ENCODE peak calls at places on chromosomes 5 and 9, in four cellular contexts. J is H1, A is HCT116, S is GM12878. O is an unnamed sample.

GRCh38 chr9:110744753-110745522 is 76.3 kb downstream of the MUSK start:
- DNase-seq in J (no peak), S (no peak), A (peak), O (no peak)

GRCh38 chr5:125487231-125487630 is 740.8 kb upstream of the ZNF608 start:
- DNase-seq in S (no peak), J (no peak), A (no peak), O (no peak)

GRCh38 chr9:96883922-96884321 is 29.6 kb upstream of the ZNF782 start:
- DNase-seq in A (no peak), S (no peak), J (no peak), O (no peak)

GRCh38 chr5:21152611-21153010 is 1164.6 kb upstream of the CDH18 start:
- DNase-seq in S (no peak), J (no peak), A (no peak), O (no peak)

GRCh38 chr5:138760448-138761110 is 7.4 kb downstream of the CTNNA1 start:
- DNase-seq in J (no peak), A (no peak), S (no peak), O (no peak)

GRCh38 chr9:115930472-115930871 is 223.1 kb upstream of the PAPPA start:
- DNase-seq in J (no peak), A (no peak), S (no peak), O (no peak)

GRCh38 chr5:120465281-120465961 is 1.3 kb downstream of the PRR16 start:
- DNase-seq in A (no peak), S (no peak), J (peak), O (no peak)

GRCh38 chr5:74433255-74434123 is 207.0 kb downstream of the ENC1 start:
- DNase-seq in A (no peak), S (peak), J (no peak), O (no peak)

GRCh38 chr9:107323836-107324235 is 40.8 kb downstream of the RAD23B start:
- DNase-seq in J (no peak), A (no peak), S (no peak), O (no peak)

GRCh38 chr5:174533771-174534221 is 190.6 kb upstream of the MSX2 start:
- DNase-seq in A (peak), S (no peak), J (no peak), O (no peak)

GRCh38 chr9:109914280-109915027 is 134.5 kb downstream of the PALM2AKAP2 start:
- DNase-seq in J (no peak), S (peak), A (no peak), O (no peak)

GRCh38 chr5:154811653-154812465 is 38.5 kb downstream of the FAXDC2 start:
- DNase-seq in J (peak), A (peak), S (peak), O (peak)

GRCh38 chr9:106930477-106930876 is 67.5 kb downstream of the ZNF462 start:
- DNase-seq in A (no peak), J (no peak), S (no peak), O (no peak)

GRCh38 chr9:128128836-128129590 is 1.5 kb upstream of the PTGES2 start:
- DNase-seq in A (no peak), J (no peak), S (no peak), O (no peak)

GRCh38 chr9:95078516-95078915 is 239.0 kb downstream of the FANCC start:
- DNase-seq in J (no peak), S (no peak), A (no peak), O (no peak)

GRCh38 chr5:431001-431710 is 11.8 kb upstream of the EXOC3 start:
- DNase-seq in J (peak), S (no peak), A (peak), O (peak)

GRCh38 chr9:120949290-120949689 is 22.7 kb upstream of the TRAF1 start:
- DNase-seq in A (no peak), S (no peak), J (no peak), O (no peak)

GRCh38 chr9:78598120-78598519 is 301.2 kb downstream of the PSAT1 start:
- DNase-seq in S (no peak), A (no peak), J (no peak), O (no peak)

GRCh38 chr9:113621309-113621791 is 157.8 kb downstream of the RGS3 start:
- DNase-seq in S (no peak), J (peak), A (no peak), O (no peak)

GRCh38 chr5:33102551-33102950 is 338.2 kb upstream of the TARS1 start:
- DNase-seq in S (no peak), A (no peak), J (no peak), O (no peak)

GRCh38 chr9:129676970-129677369 is 11.5 kb downstream of the PRRX2 start:
- DNase-seq in J (peak), A (no peak), S (no peak), O (peak)

GRCh38 chr5:9401786-9402472 is 143.9 kb downstream of the SEMA5A start:
- DNase-seq in S (no peak), A (no peak), J (no peak), O (no peak)

GRCh38 chr9:94017939-94018531 is 62.9 kb upstream of the BARX1 start:
- DNase-seq in A (no peak), S (no peak), J (no peak), O (no peak)

GRCh38 chr5:131488463-131488862 is 146.6 kb downstream of the RAPGEF6 start:
- DNase-seq in S (peak), J (no peak), A (no peak), O (no peak)

GRCh38 chr9:132160802-132161742 is 786 bp upstream of the NTNG2 start:
- DNase-seq in J (no peak), S (no peak), A (no peak), O (no peak)

GRCh38 chr9:137787376-137787775 is 90.2 kb upstream of the CACNA1B start:
- DNase-seq in A (no peak), S (no peak), J (no peak), O (no peak)
- TF ChIP-seq SRF in A (no peak), S (no peak), J (no peak), O (no peak)

DNA sequence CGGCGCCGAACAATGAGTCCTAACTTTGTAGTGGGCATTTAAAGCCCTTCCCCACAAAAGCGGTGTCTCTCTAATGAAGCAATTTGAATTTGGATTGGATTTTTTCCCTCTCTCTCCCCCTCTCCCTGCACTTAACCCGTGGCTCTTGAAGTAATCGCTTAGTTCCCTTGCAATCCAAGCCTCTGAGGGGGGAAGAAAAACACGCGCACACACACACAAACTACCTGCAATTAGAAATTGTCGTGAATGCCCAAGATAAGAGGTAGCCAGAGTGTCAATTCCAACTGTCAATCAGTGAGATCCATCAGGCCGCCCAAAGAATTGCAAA is 1.2 kb downstream of the LHX6 start:
- DNase-seq in A (no peak), J (no peak), S (no peak), O (no peak)
- TF ChIP-seq SRF in A (no peak), J (no peak), S (no peak), O (no peak)

DNA sequence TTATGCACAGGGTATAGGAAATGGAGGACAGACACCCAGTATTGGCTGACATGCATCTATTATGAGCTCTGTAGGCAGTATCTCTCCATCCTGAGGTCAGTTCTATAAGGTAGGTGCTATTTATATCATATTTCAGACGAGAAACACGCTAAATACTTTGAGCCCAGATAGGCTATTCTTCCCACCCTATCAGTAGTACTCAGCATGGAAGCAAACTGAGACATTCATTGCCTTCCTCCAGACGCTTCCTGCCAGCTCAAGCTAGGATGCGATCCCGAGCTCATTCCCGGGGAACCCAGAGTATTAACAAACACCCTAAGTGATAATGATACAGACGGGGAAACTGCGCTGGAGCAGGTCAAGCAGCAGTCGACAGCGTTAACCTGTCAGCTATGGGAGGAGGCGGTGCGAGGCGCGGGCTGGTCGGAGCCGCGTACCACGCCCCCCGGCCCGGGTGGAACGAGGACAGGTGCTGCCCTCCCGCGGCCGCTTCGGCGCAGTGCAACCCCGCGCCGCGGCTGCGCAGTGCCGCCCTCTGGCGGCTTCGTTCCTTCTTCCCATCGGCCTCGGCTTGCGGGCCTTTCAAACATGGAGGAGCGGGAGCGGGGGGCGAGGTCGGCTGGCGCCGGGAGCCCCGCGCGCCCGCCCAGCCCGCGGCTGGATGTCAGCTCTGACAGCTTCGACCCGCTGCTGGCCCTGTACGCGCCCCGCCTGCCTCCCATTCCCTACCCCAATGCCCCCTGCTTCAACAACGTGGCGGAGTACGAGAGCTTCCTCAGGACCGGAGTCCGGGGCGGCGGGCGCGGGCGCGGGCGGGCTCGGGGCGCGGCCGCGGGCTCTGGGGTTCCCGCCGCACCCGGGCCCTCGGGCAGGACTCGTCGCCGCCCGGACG is at the start of gene LSM11:
- DNase-seq in S (peak), J (peak), A (peak), O (peak)
- TF ChIP-seq SRF in S (no peak), J (peak), A (no peak), O (no peak)

GRCh38 chr9:36486933-36487481 is 85.7 kb upstream of the MELK start:
- DNase-seq in A (no peak), J (peak), S (no peak), O (peak)

GRCh38 chr9:36485647-36486453 is 85.8 kb upstream of the RNF38 start:
- DNase-seq in A (no peak), S (no peak), J (peak), O (no peak)

GRCh38 chr9:36487482-36488321 is 85.0 kb upstream of the MELK start:
- DNase-seq in S (peak), J (peak), A (peak), O (peak)

GRCh38 chr9:36488322-36488838 is 84.3 kb upstream of the MELK start:
- DNase-seq in A (no peak), J (no peak), S (no peak), O (no peak)

DNA sequence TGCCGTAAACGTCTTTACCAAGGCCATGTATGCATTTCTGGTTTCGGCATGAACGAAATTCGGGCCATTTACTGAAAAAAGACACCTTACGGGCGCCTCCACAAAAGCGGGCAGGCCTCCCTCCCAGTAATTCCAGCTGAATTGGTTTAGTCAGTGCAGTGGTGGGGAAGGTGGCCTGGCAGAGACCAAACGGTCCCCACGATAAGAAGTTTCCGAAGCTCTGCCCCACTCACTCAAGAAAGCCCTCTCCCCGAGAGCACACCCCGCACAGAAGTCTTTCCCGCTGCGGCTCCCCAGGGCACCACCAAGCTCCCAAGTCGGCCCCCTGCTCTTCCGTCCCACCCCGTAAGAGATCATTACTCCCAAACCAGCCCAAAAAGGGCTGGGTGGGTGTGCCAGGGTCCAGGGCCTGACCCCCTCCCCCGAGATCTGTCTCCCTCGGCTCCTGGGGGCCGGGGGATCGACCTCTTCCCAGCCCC is 86.2 kb upstream of the MELK start:
- DNase-seq in S (no peak), J (no peak), A (no peak), O (no peak)
- TF ChIP-seq SRF in S (no peak), J (no peak), A (no peak), O (no peak)

DNA sequence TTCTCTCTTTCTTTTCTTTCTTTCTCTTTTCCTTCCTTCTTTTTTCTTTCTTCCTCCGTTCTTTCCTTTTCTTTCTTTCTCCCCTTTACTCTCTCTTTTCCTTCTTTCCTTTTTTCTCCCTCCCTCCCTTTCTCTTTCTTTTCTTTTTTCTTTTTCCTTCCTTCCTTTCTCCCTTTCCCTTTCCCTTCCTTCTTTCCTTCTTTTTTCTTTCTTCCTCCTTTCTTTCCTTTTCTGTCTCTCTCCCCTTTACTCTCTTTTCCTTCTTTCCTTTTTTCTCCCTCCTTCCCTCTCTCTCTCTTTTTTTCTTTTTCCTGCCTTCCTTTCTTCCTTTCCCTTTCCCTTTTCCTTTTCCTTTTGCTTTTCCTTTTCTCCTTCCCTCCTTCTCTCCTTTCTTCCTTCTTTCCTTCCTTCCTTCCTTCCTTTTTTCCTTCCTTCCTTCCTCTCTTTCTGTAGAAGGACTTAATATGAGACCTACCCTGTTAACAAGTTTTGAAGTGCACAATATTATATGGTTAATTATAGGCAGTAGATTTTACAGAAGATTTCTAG is 142.7 kb upstream of the CD180 start:
- DNase-seq in A (no peak), J (no peak), S (no peak), O (no peak)
- TF ChIP-seq SRF in A (no peak), J (no peak), S (no peak), O (no peak)

GRCh38 chr9:98046161-98046543 is 10.4 kb upstream of the NANS start:
- DNase-seq in A (no peak), J (no peak), S (no peak), O (no peak)

GRCh38 chr9:98043921-98044320 is 12.6 kb upstream of the NANS start:
- DNase-seq in S (no peak), J (no peak), A (no peak), O (no peak)

GRCh38 chr9:98049668-98050067 is 6.9 kb upstream of the NANS start:
- DNase-seq in J (no peak), S (no peak), A (no peak), O (no peak)

GRCh38 chr9:98047002-98047401 is 9.5 kb upstream of the NANS start:
- DNase-seq in J (no peak), S (no peak), A (no peak), O (no peak)

GRCh38 chr9:98045234-98046160 is 11.0 kb upstream of the NANS start:
- DNase-seq in J (no peak), A (peak), S (peak), O (peak)
- TF ChIP-seq SRF in J (no peak), A (no peak), S (no peak), O (no peak)

O was measured in HepG2.